ENCODE peak calls at places on chromosomes 3 and 15, in nine cellular contexts. M, J, T, K, H, O, W, V and L are unnamed samples.

GRCh38 chr3:182136008-182136910 is 424.5 kb downstream of the SOX2 start:
- DNase-seq in M (no peak), W (no peak), K (no peak), O (no peak), T (no peak), V (no peak), H (no peak), J (no peak), L (no peak)

GRCh38 chr3:111764645-111765091 is 94.4 kb upstream of the PHLDB2 start:
- DNase-seq in J (no peak), H (no peak), K (no peak), T (no peak), O (no peak), M (no peak), W (no peak), V (peak), L (no peak)

GRCh38 chr3:177250108-177250507 is 52.8 kb upstream of the TBL1XR1 start:
- DNase-seq in J (no peak), H (no peak), W (no peak), T (no peak), O (no peak), V (no peak), M (no peak), K (no peak), L (no peak)

GRCh38 chr3:48563382-48563918 is at the start of gene UCN2:
- DNase-seq in V (peak), H (no peak), O (no peak), J (no peak), K (no peak), W (peak), T (no peak), M (no peak), L (no peak)

GRCh38 chr3:28347374-28348285 is 891 bp upstream of the ZCWPW2 start:
- DNase-seq in J (no peak), K (no peak), M (no peak), T (no peak), O (no peak), W (peak), H (peak), V (peak), L (no peak)

GRCh38 chr3:48469046-48469915 is 22.7 kb downstream of the ATRIP start:
- DNase-seq in H (no peak), K (no peak), O (no peak), V (no peak), J (peak), M (no peak), T (no peak), W (no peak), L (no peak)

GRCh38 chr3:31793040-31793439 is 188.0 kb downstream of the OSBPL10 start:
- DNase-seq in K (no peak), J (no peak), M (no peak), W (no peak), V (no peak), H (no peak), O (no peak), T (no peak), L (no peak)

GRCh38 chr15:100111103-100112060 is 230.4 kb downstream of the ADAMTS17 start:
- DNase-seq in H (peak), M (no peak), O (peak), K (no peak), W (peak), V (peak), J (peak), T (no peak), L (no peak)

GRCh38 chr15:40054746-40055575 is 16.0 kb upstream of the SRP14 start:
- DNase-seq in W (no peak), H (peak), K (no peak), V (peak), T (peak), O (no peak), J (peak), M (peak), L (no peak)

GRCh38 chr3:107850681-107851080 is 240.2 kb downstream of the CD47 start:
- DNase-seq in T (no peak), K (no peak), O (no peak), W (no peak), V (no peak), J (no peak), M (no peak), H (no peak), L (no peak)

GRCh38 chr3:72533584-72534473 is 314.4 kb downstream of the SHQ1 start:
- DNase-seq in J (no peak), M (no peak), O (no peak), H (peak), V (peak), W (no peak), K (no peak), T (no peak), L (no peak)

GRCh38 chr3:29011441-29011840 is 269.4 kb upstream of the RBMS3 start:
- DNase-seq in W (no peak), H (no peak), V (no peak), K (no peak), M (no peak), T (no peak), J (no peak), O (no peak), L (no peak)

GRCh38 chr15:48530528-48530927 is 115.0 kb downstream of the FBN1 start:
- DNase-seq in M (no peak), W (no peak), T (no peak), V (no peak), J (no peak), K (no peak), H (no peak), O (no peak), L (no peak)